ENCODE peak calls at places on chromosomes 2 and 18, in six cellular contexts. D is psoas muscle, B is sigmoid colon, H is PC-3, Y is tibial nerve, K is transverse colon. L is an unnamed sample.

GRCh38 chr2:88828397-88829137 is 137.1 kb downstream of the RPIA start:
- DNase-seq in H (no peak), Y (no peak), K (no peak), D (peak; percentile 66), B (no peak), L (no peak)

GRCh38 chr2:47724221-47724981 is 58.5 kb upstream of the MSH6 start:
- DNase-seq in Y (no peak), K (peak; percentile 10), B (no peak), D (no peak), H (peak; percentile 76), L (no peak)

GRCh38 chr2:72148391-72148974 is 821 bp upstream of the CYP26B1 start:
- DNase-seq in Y (peak; percentile 47), D (peak; percentile 55), K (no peak), H (no peak), B (peak; percentile 65), L (no peak)

GRCh38 chr2:240199133-240199870 is 58.8 kb upstream of the OTOS start:
- DNase-seq in K (no peak), D (peak; percentile 27), B (peak; percentile 56), Y (no peak), H (no peak), L (no peak)

GRCh38 chr2:108115868-108116267 is 123.9 kb upstream of the SULT1C3 start:
- DNase-seq in B (no peak), H (no peak), K (no peak), Y (no peak), D (no peak), L (no peak)

GRCh38 chr2:217899231-217900009 is 103.4 kb downstream of the TNS1 start:
- DNase-seq in B (peak; percentile 95), D (peak; percentile 90), H (peak; percentile 68), Y (peak; percentile 70), K (peak; percentile 72), L (peak; percentile 67)

GRCh38 chr2:1081411-1082225 is 131.0 kb downstream of the SNTG2 start:
- DNase-seq in B (no peak), D (peak; percentile 56), H (no peak), Y (peak; percentile 68), K (peak; percentile 41), L (no peak)

GRCh38 chr2:36452279-36452678 is 96.7 kb downstream of the CRIM1 start:
- DNase-seq in Y (no peak), D (no peak), K (no peak), B (no peak), H (peak; percentile 20), L (no peak)

GRCh38 chr2:8761529-8762164 is 75.8 kb downstream of the KIDINS220 start:
- DNase-seq in H (peak; percentile 77), K (no peak), Y (no peak), D (no peak), B (no peak), L (peak; percentile 17)

GRCh38 chr2:66437601-66438497 is 2.9 kb downstream of the MEIS1 start:
- DNase-seq in D (peak; percentile 48), H (no peak), K (no peak), B (peak; percentile 77), Y (no peak), L (no peak)

GRCh38 chr2:114022360-114023085 is 132.6 kb downstream of the ACTR3 start:
- DNase-seq in K (no peak), Y (no peak), D (no peak), H (peak; percentile 86), B (no peak), L (no peak)

GRCh38 chr2:108367776-108368175 is 10.0 kb upstream of the SULT1C4 start:
- DNase-seq in D (no peak), K (no peak), Y (no peak), B (no peak), H (no peak), L (no peak)

GRCh38 chr2:196170202-196170680 is 1.1 kb downstream of the STK17B start:
- DNase-seq in K (peak; percentile 56), B (no peak), Y (peak; percentile 47), D (no peak), H (peak; percentile 74), L (no peak)

GRCh38 chr2:196195302-196195701 is 23.9 kb upstream of the STK17B start:
- DNase-seq in K (no peak), D (no peak), H (no peak), B (no peak), Y (no peak), L (no peak)

GRCh38 chr18:12597775-12598174 is 60.1 kb downstream of the SPIRE1 start:
- DNase-seq in D (no peak), B (no peak), H (peak; percentile 86), K (no peak), Y (no peak), L (no peak)
- H3K4me1 ChIP-seq in D (peaks cover 22% of the 10 kb centered on the region), B (peaks cover 12% of the 10 kb centered on the region), H (peaks cover 48% of the 10 kb centered on the region), K (no peaks in the 10 kb centered on the region), Y (peaks cover 65% of the 10 kb centered on the region), L (no peaks in the 10 kb centered on the region)

GRCh38 chr2:40361478-40361877 is 90.4 kb downstream of the SLC8A1 start:
- DNase-seq in Y (no peak), H (no peak), K (no peak), B (no peak), D (no peak), L (no peak)

GRCh38 chr2:40357667-40358066 is 94.2 kb downstream of the SLC8A1 start:
- DNase-seq in H (no peak), Y (no peak), K (no peak), D (no peak), B (no peak), L (no peak)

GRCh38 chr2:40358783-40359182 is 93.1 kb downstream of the SLC8A1 start:
- DNase-seq in K (no peak), H (no peak), D (no peak), Y (no peak), B (no peak), L (no peak)

GRCh38 chr2:40363631-40364030 is 88.3 kb downstream of the SLC8A1 start:
- DNase-seq in D (no peak), Y (no peak), H (peak; percentile 71), B (no peak), K (no peak), L (no peak)

DNA sequence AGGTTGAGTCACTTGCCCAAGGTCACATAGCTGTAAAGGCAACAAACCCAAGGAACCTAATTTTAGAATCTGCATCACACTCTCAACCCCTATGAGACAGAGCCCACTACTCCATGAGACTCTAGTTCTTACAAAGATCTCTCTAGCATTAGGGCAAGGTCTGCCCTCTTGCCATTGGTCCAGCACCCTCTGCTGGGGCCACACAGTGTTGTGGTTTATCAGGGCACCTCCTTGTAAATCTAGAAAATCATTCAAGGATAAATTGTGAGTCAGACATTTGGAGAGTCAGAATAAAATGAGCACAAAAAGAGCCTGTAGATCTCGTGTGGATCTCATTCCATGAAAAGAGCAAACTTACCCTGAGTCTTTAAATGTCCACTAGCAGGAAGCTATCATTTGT is 91.2 kb downstream of the SLC8A1 start:
- DNase-seq in D (no peak), H (peak; percentile 61), B (no peak), K (no peak), Y (no peak), L (peak; percentile 8)
- TF ChIP-seq CTCF in D (no peak), H (peak; percentile 51), B (no peak), K (no peak), Y (no peak), L (no peak)

DNA sequence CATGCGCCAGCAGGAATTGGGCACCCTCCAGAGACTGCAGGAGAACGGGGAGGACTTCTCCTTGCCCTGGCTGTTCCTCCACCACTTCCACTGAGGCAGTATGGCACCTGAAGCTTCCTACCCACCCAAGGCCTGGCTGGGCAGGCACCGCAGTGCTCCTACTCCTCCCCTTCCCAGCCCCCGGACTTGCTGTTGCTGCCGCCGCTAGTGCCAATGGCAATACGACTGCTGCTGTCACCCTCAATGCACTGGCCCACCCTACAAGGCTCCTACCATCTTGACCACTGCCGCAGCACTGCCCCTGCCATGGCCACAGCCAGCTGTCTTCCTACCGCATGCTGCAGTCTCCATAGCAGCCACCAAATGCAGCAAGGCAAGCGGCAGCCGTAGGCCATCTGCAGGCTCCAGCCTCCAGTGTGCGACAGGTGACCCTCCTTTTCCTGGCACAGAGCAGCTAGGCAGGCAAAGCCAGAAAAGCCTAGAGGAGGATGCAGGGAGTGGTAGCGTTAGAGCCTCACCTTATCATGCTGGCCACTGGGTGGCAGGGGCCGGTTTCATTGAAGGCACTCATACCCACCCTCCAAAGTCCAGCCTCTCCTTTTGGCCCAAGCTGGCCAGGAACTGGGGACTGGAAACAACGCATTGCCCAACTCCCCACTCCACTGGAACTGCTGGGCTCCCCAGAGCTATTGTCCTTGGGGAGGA is 47.4 kb upstream of the ANKRD62 start:
- DNase-seq in Y (no peak), D (no peak), B (no peak), K (no peak), H (no peak), L (no peak)
- H3K4me3 ChIP-seq in Y (no peak overlapping the region), D (no peak overlapping the region), B (no peak overlapping the region), K (no peak overlapping the region), H (no peak overlapping the region), L (no peak overlapping the region)

DNA sequence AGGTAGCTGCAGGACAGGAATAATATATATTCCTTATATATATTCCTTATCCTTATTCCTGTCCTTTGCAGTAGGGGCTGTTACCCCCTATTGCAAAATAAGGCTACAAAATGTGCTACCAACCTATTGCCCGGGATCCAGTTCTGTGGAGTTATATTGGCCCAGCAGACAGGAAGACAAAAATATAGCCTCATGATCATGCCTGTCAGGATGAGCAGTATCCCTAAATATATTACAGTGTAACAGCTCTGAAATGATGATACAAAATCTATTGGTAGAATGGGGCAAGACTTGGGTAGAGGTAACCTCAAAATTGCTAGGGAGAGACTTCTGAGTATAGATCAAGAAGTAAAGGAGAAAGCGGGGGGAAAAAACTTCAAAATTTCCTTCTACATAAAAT is 31.6 kb upstream of the MARCHF7 start:
- DNase-seq in H (no peak), K (no peak), Y (no peak), B (no peak), D (no peak), L (no peak)
- H3K4me1 ChIP-seq in H (peaks cover 14% of the 10 kb centered on the region), K (no peaks in the 10 kb centered on the region), Y (no peaks in the 10 kb centered on the region), B (peaks cover 5% of the 10 kb centered on the region), D (no peaks in the 10 kb centered on the region), L (no peaks in the 10 kb centered on the region)